ENCODE peak calls at places on chromosomes 6 and 20, in four cellular contexts. One of them, this sample, is unnamed.

GRCh38 chr20:54199283-54199682 is 8.6 kb upstream of the PFDN4 start:
- DNase-seq in IMR-90: no peak
- DNase-seq in adrenal gland: no peak
- DNase-seq in tibial nerve: no peak
- DNase-seq in this sample: no peak

GRCh38 chr6:11774392-11774791 is 4.2 kb downstream of the ADTRP start:
- DNase-seq in IMR-90: no peak
- DNase-seq in adrenal gland: no peak
- DNase-seq in tibial nerve: no peak
- DNase-seq in this sample: no peak

GRCh38 chr6:61675734-61676133 is 610.3 kb downstream of the KHDRBS2 start:
- DNase-seq in IMR-90: no peak
- DNase-seq in adrenal gland: no peak
- DNase-seq in tibial nerve: no peak
- DNase-seq in this sample: no peak

GRCh38 chr20:2767768-2768631 is 32.4 kb downstream of the CPXM1 start:
- DNase-seq in IMR-90: peak
- DNase-seq in adrenal gland: no peak
- DNase-seq in tibial nerve: no peak
- DNase-seq in this sample: peak

GRCh38 chr6:136655251-136656014 is 105.2 kb upstream of the MAP7 start:
- DNase-seq in IMR-90: no peak
- DNase-seq in adrenal gland: no peak
- DNase-seq in tibial nerve: no peak
- DNase-seq in this sample: no peak

GRCh38 chr6:126631343-126631742 is 291.4 kb downstream of the CENPW start:
- DNase-seq in IMR-90: no peak
- DNase-seq in adrenal gland: no peak
- DNase-seq in tibial nerve: no peak
- DNase-seq in this sample: no peak

GRCh38 chr6:11358904-11359840 is 126.7 kb upstream of the NEDD9 start:
- DNase-seq in IMR-90: no peak
- DNase-seq in adrenal gland: no peak
- DNase-seq in tibial nerve: no peak
- DNase-seq in this sample: no peak

GRCh38 chr6:37717836-37718251 is 20.2 kb upstream of the MDGA1 start:
- DNase-seq in IMR-90: peak
- DNase-seq in adrenal gland: no peak
- DNase-seq in tibial nerve: no peak
- DNase-seq in this sample: peak

GRCh38 chr20:63099426-63100267 is 92.9 kb upstream of the BHLHE23 start:
- DNase-seq in IMR-90: no peak
- DNase-seq in adrenal gland: peak
- DNase-seq in tibial nerve: no peak
- DNase-seq in this sample: no peak

GRCh38 chr6:157990321-157991066 is 8.8 kb downstream of the SYNJ2 start:
- DNase-seq in IMR-90: no peak
- DNase-seq in adrenal gland: no peak
- DNase-seq in tibial nerve: no peak
- DNase-seq in this sample: no peak

GRCh38 chr20:5081196-5081595 is 38.6 kb downstream of the PCNA start:
- DNase-seq in IMR-90: no peak
- DNase-seq in adrenal gland: no peak
- DNase-seq in tibial nerve: no peak
- DNase-seq in this sample: no peak

GRCh38 chr20:25044660-25045342 is 13.1 kb downstream of the ACSS1 start:
- DNase-seq in IMR-90: no peak
- DNase-seq in adrenal gland: no peak
- DNase-seq in tibial nerve: no peak
- DNase-seq in this sample: no peak

GRCh38 chr6:6748001-6748400 is 159.5 kb downstream of the LY86 start:
- DNase-seq in IMR-90: no peak
- DNase-seq in adrenal gland: no peak
- DNase-seq in tibial nerve: no peak
- DNase-seq in this sample: no peak

GRCh38 chr20:63009988-63010769 is 3.4 kb upstream of the BHLHE23 start:
- DNase-seq in IMR-90: peak
- DNase-seq in adrenal gland: no peak
- DNase-seq in tibial nerve: no peak
- DNase-seq in this sample: no peak

GRCh38 chr6:167031082-167031709 is 32.0 kb downstream of the CEP43 start:
- DNase-seq in IMR-90: peak
- DNase-seq in adrenal gland: no peak
- DNase-seq in tibial nerve: no peak
- DNase-seq in this sample: peak

GRCh38 chr6:31354248-31354647 is 2.7 kb downstream of the HLA-B start:
- DNase-seq in IMR-90: no peak
- DNase-seq in adrenal gland: no peak
- DNase-seq in tibial nerve: no peak
- DNase-seq in this sample: no peak

GRCh38 chr20:56710577-56711465 is 81.7 kb downstream of the TFAP2C start:
- DNase-seq in IMR-90: peak
- DNase-seq in adrenal gland: no peak
- DNase-seq in tibial nerve: no peak
- DNase-seq in this sample: no peak

GRCh38 chr6:11552390-11552789 is 14.8 kb downstream of the TMEM170B start:
- DNase-seq in IMR-90: no peak
- DNase-seq in adrenal gland: no peak
- DNase-seq in tibial nerve: no peak
- DNase-seq in this sample: no peak

GRCh38 chr6:12957321-12958051 is 240.9 kb downstream of the PHACTR1 start:
- DNase-seq in IMR-90: peak
- DNase-seq in adrenal gland: peak
- DNase-seq in tibial nerve: no peak
- DNase-seq in this sample: peak

GRCh38 chr6:134984821-134985220 is 34.9 kb upstream of the ALDH8A1 start:
- DNase-seq in IMR-90: peak
- DNase-seq in adrenal gland: no peak
- DNase-seq in tibial nerve: no peak
- DNase-seq in this sample: no peak

GRCh38 chr6:166435574-166435973 is 52.8 kb upstream of the MPC1 start:
- DNase-seq in IMR-90: no peak
- DNase-seq in adrenal gland: no peak
- DNase-seq in tibial nerve: no peak
- DNase-seq in this sample: no peak

GRCh38 chr20:23048283-23049200 is 930 bp downstream of the THBD start:
- DNase-seq in IMR-90: peak
- DNase-seq in adrenal gland: peak
- DNase-seq in tibial nerve: peak
- DNase-seq in this sample: peak

GRCh38 chr20:53635189-53635588 is 41.5 kb upstream of the ZNF217 start:
- DNase-seq in IMR-90: no peak
- DNase-seq in adrenal gland: no peak
- DNase-seq in tibial nerve: no peak
- DNase-seq in this sample: no peak

GRCh38 chr20:6769953-6770831 is 2.7 kb downstream of the BMP2 start:
- DNase-seq in IMR-90: no peak
- DNase-seq in adrenal gland: peak
- DNase-seq in tibial nerve: no peak
- DNase-seq in this sample: peak

GRCh38 chr6:137927777-137928218 is 60.7 kb downstream of the TNFAIP3 start:
- DNase-seq in IMR-90: peak
- DNase-seq in adrenal gland: no peak
- DNase-seq in tibial nerve: no peak
- DNase-seq in this sample: no peak

GRCh38 chr6:36131517-36132220 is 1.4 kb downstream of the MAPK13 start:
- DNase-seq in IMR-90: peak
- DNase-seq in adrenal gland: peak
- DNase-seq in tibial nerve: no peak
- DNase-seq in this sample: no peak

GRCh38 chr6:105424177-105424783 is 21.4 kb upstream of the PREP start:
- DNase-seq in IMR-90: peak
- DNase-seq in adrenal gland: peak
- DNase-seq in tibial nerve: peak
- DNase-seq in this sample: peak

GRCh38 chr6:14316911-14317535 is 199.5 kb downstream of the CD83 start:
- DNase-seq in IMR-90: no peak
- DNase-seq in adrenal gland: no peak
- DNase-seq in tibial nerve: no peak
- DNase-seq in this sample: no peak
- TF ChIP-seq CTCF in IMR-90: no peak
- TF ChIP-seq CTCF in adrenal gland: no peak
- TF ChIP-seq CTCF in tibial nerve: no peak
- TF ChIP-seq CTCF in this sample: peak

DNA sequence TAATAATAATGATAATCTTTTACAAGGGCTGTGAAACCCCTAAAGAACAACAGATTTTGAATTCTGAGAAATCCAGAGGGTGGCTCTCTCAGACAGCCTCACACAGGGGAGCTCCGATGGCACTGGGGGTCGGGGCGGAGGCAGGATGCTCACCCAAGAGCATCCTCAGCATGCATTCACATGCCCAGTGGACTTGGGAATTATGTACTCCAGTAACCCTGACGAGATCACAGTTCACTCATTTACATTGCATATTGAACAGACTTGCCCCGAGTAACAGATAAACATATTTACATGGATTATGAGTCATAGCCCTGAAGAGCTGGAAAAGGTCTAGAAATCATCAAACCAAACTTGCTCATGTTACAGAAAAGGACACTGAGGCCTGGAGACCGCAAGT is 482.7 kb upstream of the JARID2 start:
- DNase-seq in IMR-90: peak
- DNase-seq in adrenal gland: no peak
- DNase-seq in tibial nerve: no peak
- DNase-seq in this sample: peak
- H3K27ac ChIP-seq in IMR-90: peak
- H3K27ac ChIP-seq in adrenal gland: no peak
- H3K27ac ChIP-seq in tibial nerve: no peak
- H3K27ac ChIP-seq in this sample: peak

DNA sequence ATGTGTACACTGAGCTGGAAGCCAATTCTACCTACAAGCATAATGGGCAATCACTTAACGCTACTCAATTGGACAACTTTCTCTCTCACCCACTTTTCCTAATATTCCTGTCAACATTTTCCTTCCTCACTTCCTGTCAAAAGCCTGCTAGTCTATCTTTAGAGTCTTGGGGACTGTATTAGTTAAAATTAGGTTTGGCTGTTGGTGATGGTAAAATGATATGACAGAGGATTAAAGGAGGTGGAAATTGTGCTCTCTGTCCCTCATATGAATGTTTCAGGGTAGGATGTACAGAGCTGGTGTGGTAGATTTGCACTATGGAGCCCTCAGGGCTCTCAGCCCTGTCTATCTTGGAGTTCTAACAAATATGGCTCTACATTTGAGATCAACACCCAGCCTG is 129.7 kb downstream of the CEP57L1 start:
- DNase-seq in IMR-90: no peak
- DNase-seq in adrenal gland: no peak
- DNase-seq in tibial nerve: no peak
- DNase-seq in this sample: no peak
- TF ChIP-seq CTCF in IMR-90: no peak
- TF ChIP-seq CTCF in adrenal gland: no peak
- TF ChIP-seq CTCF in tibial nerve: no peak
- TF ChIP-seq CTCF in this sample: no peak

DNA sequence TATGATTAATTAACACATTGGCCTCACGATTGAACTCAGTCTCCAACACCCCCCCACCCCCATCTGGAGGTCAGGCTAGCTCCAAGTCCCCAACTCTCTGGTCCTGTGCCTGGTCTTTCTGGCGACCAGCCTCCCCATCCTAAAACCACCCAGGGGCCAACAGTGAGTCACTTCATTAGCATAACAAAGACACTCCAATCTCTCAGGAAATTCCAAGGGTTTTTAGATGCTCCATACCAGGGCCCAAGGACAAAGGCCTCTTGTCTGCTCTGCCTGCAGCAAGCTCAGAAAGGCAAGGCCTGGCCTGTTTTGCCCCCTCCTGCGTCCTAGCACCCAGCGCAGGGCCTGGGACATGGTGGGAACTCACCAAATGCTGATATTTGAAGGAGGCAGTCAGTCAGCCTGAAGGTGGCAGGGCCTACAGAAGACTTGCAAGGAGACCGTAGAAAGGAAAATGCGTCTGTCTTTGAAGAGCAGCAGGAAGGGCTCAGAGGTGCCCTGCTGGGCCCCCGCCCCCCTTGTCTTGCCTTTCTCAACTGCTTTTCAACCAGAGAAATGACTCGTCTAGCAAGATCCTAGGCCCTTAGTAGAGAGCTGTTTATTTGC is 184.7 kb downstream of the CDH4 start:
- DNase-seq in IMR-90: peak
- DNase-seq in adrenal gland: no peak
- DNase-seq in tibial nerve: no peak
- DNase-seq in this sample: peak
- H3K27ac ChIP-seq in IMR-90: peak
- H3K27ac ChIP-seq in adrenal gland: no peak
- H3K27ac ChIP-seq in tibial nerve: no peak
- H3K27ac ChIP-seq in this sample: peak